ENCODE peak calls at places on chromosomes 4 and X, in eight cellular contexts. T, A, G, X, O, S, N and B are unnamed samples.

GRCh38 chrX:16836371-16836770 is 33.8 kb downstream of the RBBP7 start:
- DNase-seq in T (peak), A (peak), G (no peak), X (no peak), O (no peak), S (no peak), N (no peak), B (peak)

GRCh38 chrX:71998836-71999509 is 88.3 kb downstream of the NHSL2 start:
- DNase-seq in T (peak), A (no peak), G (peak), X (peak), O (no peak), S (peak), N (peak), B (no peak)

GRCh38 chr4:180688480-180688879 is 1554.7 kb upstream of the TENM3 start:
- DNase-seq in T (no peak), A (no peak), G (no peak), X (no peak), O (no peak), S (no peak), N (no peak), B (no peak)

GRCh38 chr4:112343330-112343729 is 46.2 kb downstream of the ALPK1 start:
- DNase-seq in T (no peak), A (no peak), G (no peak), X (no peak), O (no peak), S (no peak), N (no peak), B (no peak)

GRCh38 chrX:38859602-38860001 is 58.3 kb downstream of the MID1IP1 start:
- DNase-seq in T (peak), A (no peak), G (no peak), X (no peak), O (peak), S (no peak), N (peak), B (no peak)

GRCh38 chr4:101790521-101791188 is at the start of gene BANK1:
- DNase-seq in T (peak), A (peak), G (peak), X (no peak), O (no peak), S (peak), N (no peak), B (peak)

GRCh38 chrX:43750248-43750676 is 94.2 kb downstream of the MAOA start:
- DNase-seq in T (peak), A (no peak), G (peak), X (no peak), O (peak), S (peak), N (no peak), B (no peak)

GRCh38 chr4:1300466-1301455 is 11.1 kb downstream of the MAEA start:
- DNase-seq in T (peak), A (no peak), G (peak), X (no peak), O (peak), S (no peak), N (peak), B (no peak)

GRCh38 chrX:20507901-20508620 is 241.4 kb upstream of the RPS6KA3 start:
- DNase-seq in T (no peak), A (no peak), G (no peak), X (no peak), O (no peak), S (no peak), N (peak), B (no peak)

GRCh38 chr4:156999175-156999517 is 27.5 kb upstream of the PDGFC start:
- DNase-seq in T (peak), A (no peak), G (no peak), X (no peak), O (peak), S (peak), N (peak), B (no peak)

GRCh38 chr4:79358438-79358837 is 32.6 kb upstream of the NAA11 start:
- DNase-seq in T (no peak), A (no peak), G (no peak), X (no peak), O (no peak), S (no peak), N (no peak), B (no peak)

GRCh38 chr4:38837849-38838248 is 18.8 kb downstream of the TLR6 start:
- DNase-seq in T (peak), A (no peak), G (no peak), X (no peak), O (no peak), S (no peak), N (peak), B (no peak)

GRCh38 chr4:184459413-184459812 is 14.9 kb downstream of the IRF2 start:
- DNase-seq in T (peak), A (no peak), G (no peak), X (no peak), O (no peak), S (no peak), N (peak), B (no peak)

GRCh38 chr4:169958629-169959028 is 67.6 kb downstream of the MFAP3L start:
- DNase-seq in T (no peak), A (no peak), G (no peak), X (no peak), O (no peak), S (no peak), N (no peak), B (no peak)
- TF ChIP-seq CTCF in T (no peak), A (no peak), G (no peak), X (no peak), O (no peak), S (no peak), N (no peak), B (no peak)

DNA sequence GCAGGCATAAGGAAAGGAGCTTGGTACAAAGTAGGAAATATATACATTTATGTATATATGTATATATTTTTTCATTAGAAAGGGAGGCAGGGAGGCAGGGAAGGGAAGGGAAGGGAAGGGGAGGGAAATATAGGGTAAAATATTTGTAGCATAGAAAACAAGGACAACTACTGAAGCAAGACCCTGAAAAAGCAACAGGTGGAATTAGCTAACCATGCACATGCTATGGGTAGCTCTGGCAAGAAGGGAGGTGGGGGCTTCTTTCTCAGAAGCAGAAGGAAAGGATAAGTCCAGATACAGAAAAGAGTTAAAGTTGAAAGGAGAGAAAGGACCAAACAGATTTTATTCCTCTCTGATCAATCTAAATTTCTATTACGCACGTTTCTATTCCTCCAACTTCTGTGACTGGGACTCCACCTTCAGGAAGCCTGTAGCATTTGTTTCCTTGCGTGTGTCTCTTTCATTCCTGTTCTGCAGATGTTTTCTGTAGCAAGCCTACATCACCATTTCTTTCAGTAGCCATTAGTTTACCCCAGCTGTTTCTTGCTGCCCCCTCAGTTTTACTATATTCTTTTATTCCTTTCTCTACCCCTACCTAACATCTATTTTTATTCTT is 82.9 kb downstream of the OR13H1 start:
- DNase-seq in T (peak), A (no peak), G (no peak), X (no peak), O (no peak), S (peak), N (no peak), B (no peak)
- TF ChIP-seq CTCF in T (peak), A (peak), G (no peak), X (no peak), O (no peak), S (peak), N (no peak), B (no peak)

GRCh38 chr4:42768125-42768748 is 111.3 kb upstream of the ATP8A1 start:
- DNase-seq in T (no peak), A (no peak), G (no peak), X (no peak), O (no peak), S (no peak), N (no peak), B (no peak)
- TF ChIP-seq CTCF in T (no peak), A (peak), G (no peak), X (no peak), O (no peak), S (no peak), N (no peak), B (no peak)

DNA sequence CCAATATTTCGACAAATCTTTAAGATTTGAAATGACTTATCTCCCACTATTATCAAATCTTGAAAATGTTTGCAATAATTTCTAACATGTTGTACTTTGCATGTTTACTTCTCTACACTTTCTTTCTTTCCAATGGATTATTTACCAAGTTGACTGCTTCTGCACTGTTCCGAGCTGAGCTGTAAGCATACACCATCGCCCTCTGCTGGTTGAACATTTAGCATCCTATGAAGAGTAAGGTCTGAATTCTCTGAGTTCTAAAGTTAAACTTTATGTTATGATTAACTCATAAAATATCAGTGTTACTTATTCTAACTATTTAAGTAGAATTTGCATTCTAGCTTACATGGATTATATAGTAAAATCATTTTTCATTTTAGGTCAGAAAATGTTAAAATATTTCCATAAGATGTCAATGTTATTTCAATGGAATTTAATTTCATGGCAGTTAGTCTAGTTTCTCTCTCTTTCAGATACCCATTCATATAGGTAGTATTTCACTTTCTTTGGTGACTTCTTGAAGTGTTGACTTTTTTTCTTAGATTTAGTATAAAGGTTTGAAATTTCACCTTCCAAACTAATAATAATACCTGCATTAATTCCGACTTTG is 137.4 kb downstream of the DKK2 start:
- DNase-seq in T (peak), A (peak), G (peak), X (no peak), O (peak), S (peak), N (peak), B (no peak)
- TF ChIP-seq CTCF in T (peak), A (peak), G (peak), X (peak), O (peak), S (peak), N (peak), B (no peak)

GRCh38 chrX:21698274-21698673 is 40.1 kb upstream of the KLHL34 start:
- DNase-seq in T (no peak), A (no peak), G (no peak), X (no peak), O (no peak), S (no peak), N (no peak), B (no peak)
- TF ChIP-seq CTCF in T (no peak), A (no peak), G (no peak), X (no peak), O (no peak), S (no peak), N (no peak), B (no peak)

GRCh38 chrX:46978341-46979291 is 66.4 kb downstream of the JADE3 start:
- DNase-seq in T (peak), A (peak), G (peak), X (no peak), O (peak), S (peak), N (peak), B (peak)
- TF ChIP-seq CTCF in T (peak), A (peak), G (peak), X (peak), O (peak), S (peak), N (peak), B (peak)